ENCODE peak calls at places on chromosomes 13 and 19, in five cellular contexts. P is GM23248; H is CD4-positive, alpha-beta T cell; U is right cardiac atrium; S is spleen. W is an unnamed sample.

GRCh38 chr13:28553971-28554370 is 59.0 kb upstream of the FLT1 start:
- DNase-seq in H (no peak), S (no peak), P (no peak), U (no peak), W (no peak)

GRCh38 chr13:46996316-46996715 is 99.5 kb upstream of the HTR2A start:
- DNase-seq in H (no peak), P (no peak), S (no peak), U (no peak), W (no peak)

GRCh38 chr13:46297338-46297737 is 85.6 kb downstream of the LRRC63 start:
- DNase-seq in S (no peak), H (no peak), U (no peak), P (peak; percentile 26), W (peak; percentile 42)

GRCh38 chr13:111952814-111953213 is 114.1 kb upstream of the SOX1 start:
- DNase-seq in H (no peak), U (no peak), S (peak; percentile 34), P (no peak), W (no peak)

GRCh38 chr13:100597253-100597652 is 8.7 kb upstream of the GGACT start:
- DNase-seq in H (no peak), P (peak; percentile 19), S (no peak), U (no peak), W (no peak)

GRCh38 chr19:45739498-45740439 is 6.5 kb downstream of the MEIOSIN start:
- DNase-seq in S (no peak), P (no peak), U (no peak), H (no peak), W (no peak)

GRCh38 chr19:30090963-30091362 is 148.9 kb downstream of the URI1 start:
- DNase-seq in S (peak; percentile 16), U (no peak), P (no peak), H (no peak), W (no peak)

GRCh38 chr13:27432612-27433210 is 8.3 kb downstream of the GTF3A start:
- DNase-seq in U (no peak), P (no peak), S (no peak), H (no peak), W (no peak)

GRCh38 chr19:18425515-18426415 is 6.6 kb downstream of the SSBP4 start:
- DNase-seq in H (no peak), U (peak; percentile 91), P (peak; percentile 93), S (no peak), W (peak; percentile 63)

GRCh38 chr13:47499358-47500150 is 501.5 kb downstream of the SUCLA2 start:
- DNase-seq in H (no peak), U (no peak), S (no peak), P (peak; percentile 92), W (peak; percentile 88)

GRCh38 chr19:11538232-11539036 is at the start of gene CNN1:
- DNase-seq in U (peak; percentile 91), P (peak; percentile 77), H (no peak), S (no peak), W (peak; percentile 94)

GRCh38 chr19:46471116-46471733 is at the start of gene PNMA8A:
- DNase-seq in H (no peak), P (peak; percentile 84), S (peak; percentile 74), U (peak; percentile 96), W (peak; percentile 84)

GRCh38 chr13:44818016-44818415 is 171.3 kb downstream of the NUFIP1 start:
- DNase-seq in U (no peak), H (no peak), P (no peak), S (no peak), W (no peak)

GRCh38 chr13:36516225-36516624 is 83.9 kb downstream of the CCNA1 start:
- DNase-seq in U (no peak), H (no peak), S (no peak), P (no peak), W (no peak)

GRCh38 chr13:36870050-36870692 is 49.9 kb downstream of the SMAD9 start:
- DNase-seq in S (no peak), H (no peak), P (no peak), U (no peak), W (no peak)

GRCh38 chr13:44013666-44014291 is 134.1 kb downstream of the LACC1 start:
- DNase-seq in P (peak; percentile 61), S (no peak), U (no peak), H (no peak), W (peak; percentile 85)

GRCh38 chr19:31346184-31346583 is 3.1 kb downstream of the TSHZ3 start:
- DNase-seq in U (no peak), H (no peak), S (no peak), P (no peak), W (no peak)

GRCh38 chr13:47480121-47480520 is 521.0 kb downstream of the SUCLA2 start:
- DNase-seq in S (no peak), H (no peak), P (peak; percentile 92), U (no peak), W (peak; percentile 89)

GRCh38 chr13:46232281-46232680 is 20.6 kb downstream of the LRRC63 start:
- DNase-seq in P (peak; percentile 50), S (no peak), U (no peak), H (no peak), W (no peak)

GRCh38 chr19:37932985-37933953 is 26.3 kb downstream of the SIPA1L3 start:
- DNase-seq in U (no peak), S (no peak), H (no peak), P (peak; percentile 50), W (peak; percentile 65)

GRCh38 chr13:75986818-75987217 is 350.7 kb downstream of the LMO7 start:
- DNase-seq in S (no peak), U (no peak), H (no peak), P (no peak), W (no peak)

GRCh38 chr13:49220856-49221614 is 897 bp downstream of the MLNR start:
- DNase-seq in H (no peak), S (no peak), P (peak; percentile 53), U (peak; percentile 56), W (no peak)

DNA sequence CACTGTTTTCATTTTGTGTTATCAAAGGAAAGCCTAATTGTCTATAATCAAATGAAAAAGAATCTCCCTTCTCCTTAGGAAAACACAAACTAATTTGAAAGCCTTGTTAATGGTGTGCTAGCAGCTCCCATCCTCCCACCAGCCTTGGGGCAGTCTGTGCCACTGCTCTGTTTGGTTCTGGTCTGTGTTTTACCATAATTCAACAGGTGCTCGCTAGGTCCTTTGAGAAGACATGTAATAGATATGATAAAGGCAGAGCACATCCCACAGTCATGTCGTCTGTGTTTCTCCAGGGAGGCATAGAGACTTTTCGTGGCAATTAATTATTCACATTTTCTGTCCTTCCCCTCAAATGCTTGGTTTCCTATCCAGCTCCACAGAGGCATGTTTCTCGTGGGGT is 23.8 kb downstream of the FAM124A start:
- DNase-seq in S (no peak), U (no peak), H (no peak), P (no peak), W (no peak)
- H3K27ac ChIP-seq in S (no peak overlapping the region), U (peak overlapping the region; percentile 79), H (no peak overlapping the region), P (no peak overlapping the region), W (no peak overlapping the region)

DNA sequence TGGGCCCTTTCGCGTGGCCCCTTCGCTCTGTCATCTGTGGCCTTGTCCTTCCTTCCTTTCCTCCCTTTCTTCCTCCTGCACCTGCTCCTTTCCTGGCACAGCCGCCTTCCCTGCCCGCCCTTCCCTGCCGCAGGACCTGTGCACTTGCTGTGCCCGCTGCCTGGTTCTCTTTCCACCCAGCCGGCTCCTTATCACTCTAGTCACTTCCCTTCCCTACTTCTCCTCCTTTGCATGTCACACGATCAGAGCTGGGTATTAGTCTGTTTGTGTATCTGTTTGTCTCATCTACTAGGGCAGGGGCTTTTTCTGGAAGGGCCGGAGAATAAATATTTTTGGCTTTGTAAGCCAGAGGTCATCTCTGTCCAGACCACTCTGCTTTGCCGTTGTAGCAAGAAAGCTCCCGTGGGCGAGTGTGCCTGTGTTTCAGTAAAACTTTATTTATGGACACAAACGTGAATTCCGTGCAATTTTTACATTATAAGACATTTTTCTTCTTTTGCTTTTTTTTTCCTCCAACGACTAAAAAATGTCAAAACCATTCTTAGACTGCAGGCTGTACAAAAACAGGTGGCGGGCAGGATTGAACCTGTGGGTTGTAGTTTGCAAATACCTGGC is 6.0 kb downstream of the KDM4B start:
- DNase-seq in H (no peak), P (no peak), S (no peak), U (peak; percentile 38), W (peak; percentile 65)
- H3K27ac ChIP-seq in H (no peak overlapping the region), P (peak overlapping the region; percentile 94), S (peak overlapping the region; percentile 81), U (no peak overlapping the region), W (no peak overlapping the region)

DNA sequence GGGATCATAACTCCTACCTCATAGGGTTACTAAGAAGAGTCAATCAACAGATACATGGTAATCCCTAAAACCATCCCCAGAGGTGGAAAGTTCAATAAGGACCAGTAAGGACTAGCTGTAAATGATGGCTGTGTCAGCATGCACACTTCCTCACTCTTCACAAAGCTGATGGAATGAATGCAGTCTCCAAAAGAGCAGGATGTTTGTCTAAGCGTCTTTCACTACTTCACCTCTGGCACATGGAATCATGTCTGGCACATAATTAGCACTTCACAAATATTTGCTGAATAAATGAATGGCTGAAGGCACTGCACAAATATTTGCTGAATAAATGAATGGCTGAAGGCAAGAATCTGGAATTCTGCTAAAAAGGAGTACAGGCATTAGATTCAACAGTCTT is 134.2 kb downstream of the MIPEP start:
- DNase-seq in H (no peak), U (no peak), S (no peak), P (no peak), W (no peak)
- H3K27ac ChIP-seq in H (no peak overlapping the region), U (peak overlapping the region; percentile 20), S (no peak overlapping the region), P (no peak overlapping the region), W (no peak overlapping the region)

GRCh38 chr19:17405250-17406038 is at the start of gene BST2:
- DNase-seq in U (peak; percentile 82), H (peak; percentile 23), P (peak; percentile 31), S (peak; percentile 86), W (peak; percentile 90)
- H3K27ac ChIP-seq in U (peak within 1 kb of the TSS; percentile 80), H (peak within 1 kb of the TSS; percentile 71), P (no peak within 1 kb of the TSS), S (peak within 1 kb of the TSS; percentile 95), W (peak within 1 kb of the TSS; percentile 7)

DNA sequence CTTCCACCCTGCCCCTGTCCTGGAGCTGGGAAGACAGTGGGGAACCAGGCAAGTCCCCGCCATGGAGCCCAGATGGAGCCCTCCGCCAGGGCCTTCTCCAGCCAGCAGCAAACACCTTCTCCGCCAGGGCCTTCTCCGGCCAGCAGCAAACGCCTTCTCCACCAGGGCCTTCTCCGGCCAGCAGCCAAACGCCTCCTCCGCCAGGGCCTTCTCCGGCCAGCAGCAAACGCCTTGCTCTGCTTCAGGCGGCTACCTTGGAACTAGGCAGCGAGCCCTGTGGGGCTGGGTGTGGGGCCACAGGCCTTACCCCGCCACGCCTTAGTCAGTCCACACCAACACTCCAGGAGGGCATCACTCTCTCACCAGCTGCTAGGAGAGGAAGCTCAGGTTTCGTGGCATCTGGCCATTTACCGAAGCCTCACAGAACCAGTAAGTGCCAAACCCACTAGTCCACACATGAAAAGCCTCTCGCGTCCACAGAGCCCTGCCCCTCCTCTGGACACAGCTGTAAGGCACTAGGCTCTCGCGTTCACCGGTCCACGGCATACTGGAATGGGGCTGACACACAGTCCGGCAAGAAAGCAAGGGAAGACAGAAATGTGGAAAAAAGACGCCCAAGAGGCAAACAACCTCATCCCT is 41.0 kb downstream of the MLLT1 start:
- DNase-seq in U (peak; percentile 93), H (no peak), S (peak; percentile 66), P (peak; percentile 75), W (no peak)
- H3K27ac ChIP-seq in U (peak overlapping the region; percentile 86), H (no peak overlapping the region), S (no peak overlapping the region), P (peak overlapping the region; percentile 87), W (no peak overlapping the region)

GRCh38 chr19:4871711-4872110 is 4.2 kb upstream of the PLIN3 start:
- DNase-seq in H (no peak), S (no peak), P (no peak), U (no peak), W (no peak)

GRCh38 chr19:4867534-4868285 is at the start of gene PLIN3:
- DNase-seq in P (peak; percentile 96), H (peak; percentile 89), U (peak; percentile 99), S (peak; percentile 97), W (peak; percentile 96)

GRCh38 chr19:4868286-4868834 is 893 bp upstream of the PLIN3 start:
- DNase-seq in U (no peak), P (no peak), S (peak; percentile 77), H (no peak), W (no peak)

GRCh38 chr19:4870025-4870700 is 2.7 kb upstream of the PLIN3 start:
- DNase-seq in U (no peak), H (no peak), S (peak; percentile 76), P (peak; percentile 97), W (peak; percentile 97)

GRCh38 chr19:4866595-4867424 is 657 bp downstream of the PLIN3 start:
- DNase-seq in P (peak; percentile 85), U (peak; percentile 84), H (peak; percentile 17), S (peak; percentile 93), W (peak; percentile 66)
- H3K27ac ChIP-seq in P (peak overlapping the region; percentile 90), U (peak overlapping the region; percentile 27), H (no peak overlapping the region), S (peak overlapping the region; percentile 91), W (peak overlapping the region; percentile 79)